ENCODE peak calls at places on chromosomes 11 and 22, in eight cellular contexts. Q is activated T-cell treated with anti-CD3 and anti-CD28 coated beads, Interleukin-2, amount 50 U/mL, for 4 hours; S is mucosa of descending colon; C is gastrocnemius medialis; Y is stimulated activated naive B cell treated with anti-CD40 and anti-IgM and Interleukin-4, amounts not matched to agents 10 μg/mL and 1 μg/mL and 100 μg/mL, for 72 hours; V is activated naive CD8-positive, alpha-beta T cell treated with anti-CD3 and anti-CD28 coated beads, Interleukin-2, amount 10 ng/mL, durations not matched to agents 7 days and 5 days; R is effector memory CD8-positive, alpha-beta T cell; P is right cardiac atrium. B is an unnamed sample.

GRCh38 chr11:122711831-122712378 is 56.4 kb downstream of the UBASH3B start:
- ATAC-seq in V (no peak), P (no peak), Y (no peak), R (no peak), Q (no peak), C (no peak), S (no peak), B (no peak)

GRCh38 chr22:30671071-30671470 is 3.4 kb upstream of the DUSP18 start:
- ATAC-seq in S (no peak), P (no peak), V (no peak), Q (no peak), C (no peak), R (no peak), Y (no peak), B (no peak)

GRCh38 chr11:95296621-95297025 is 65.6 kb upstream of the SESN3 start:
- ATAC-seq in R (no peak), Y (peak; percentile 94), S (no peak), C (no peak), Q (no peak), V (no peak), P (peak; percentile 46), B (no peak)

GRCh38 chr11:121494355-121495099 is 41.8 kb upstream of the SORL1-AS1 start:
- ATAC-seq in V (peak; percentile 66), Q (peak; percentile 53), Y (peak; percentile 90), C (no peak), R (peak; percentile 63), P (no peak), S (peak; percentile 49), B (no peak)

GRCh38 chr11:98536023-98536422 is 484.7 kb upstream of the CNTN5 start:
- ATAC-seq in S (no peak), V (no peak), C (no peak), Y (no peak), Q (no peak), P (no peak), R (no peak), B (no peak)

GRCh38 chr11:130070829-130071205 is 1.1 kb downstream of the APLP2 start:
- ATAC-seq in S (no peak), C (no peak), V (no peak), R (no peak), Y (no peak), Q (no peak), P (no peak), B (no peak)

GRCh38 chr11:62719302-62719978 is 7.8 kb downstream of the HNRNPUL2 start:
- ATAC-seq in S (no peak), Q (peak; percentile 18), C (no peak), V (no peak), P (no peak), R (no peak), Y (no peak), B (no peak)

GRCh38 chr22:24011735-24012068 is 598 bp downstream of the CABIN1 start:
- ATAC-seq in R (no peak), Y (no peak), P (no peak), S (peak; percentile 31), V (no peak), C (no peak), Q (no peak), B (no peak)

GRCh38 chr11:106642331-106642730 is 375.9 kb downstream of the GUCY1A2 start:
- ATAC-seq in R (no peak), C (no peak), Q (no peak), P (no peak), V (no peak), S (no peak), Y (no peak), B (no peak)

GRCh38 chr11:108346451-108346850 is 120.9 kb downstream of the C11orf65 start:
- ATAC-seq in S (no peak), C (no peak), Q (no peak), V (no peak), P (no peak), Y (no peak), R (no peak), B (no peak)

GRCh38 chr11:113114452-113115027 is 153.3 kb downstream of the NCAM1 start:
- ATAC-seq in P (peak; percentile 90), C (peak; percentile 76), Q (no peak), R (peak; percentile 37), S (peak; percentile 65), V (no peak), Y (peak; percentile 47), B (peak; percentile 85)